ENCODE peak calls at places on chromosomes 5 and 9, in six cellular contexts. H, O, I, V, T and L are unnamed samples.

GRCh38 chr5:128208436-128208835 is 124.9 kb downstream of the SLC12A2 start:
- DNase-seq in H (no peak), O (no peak), I (no peak), V (no peak), T (no peak), L (no peak)

GRCh38 chr5:35134278-35135030 is 86.7 kb upstream of the AGXT2 start:
- DNase-seq in H (no peak), O (no peak), I (no peak), V (no peak), T (no peak), L (no peak)

GRCh38 chr9:20236676-20237075 is 385.6 kb downstream of the MLLT3 start:
- DNase-seq in H (no peak), O (no peak), I (peak), V (no peak), T (peak), L (peak)

GRCh38 chr9:89893886-89894285 is 289.1 kb downstream of the GADD45G start:
- DNase-seq in H (no peak), O (no peak), I (no peak), V (no peak), T (peak), L (no peak)

GRCh38 chr9:120441446-120442279 is 138.3 kb downstream of the CDK5RAP2 start:
- DNase-seq in H (peak), O (peak), I (peak), V (no peak), T (no peak), L (no peak)

GRCh38 chr9:114112778-114113585 is 13.9 kb upstream of the KIF12 start:
- DNase-seq in H (peak), O (peak), I (peak), V (no peak), T (peak), L (no peak)

GRCh38 chr9:129060991-129061390 is 19.9 kb upstream of the DOLPP1 start:
- DNase-seq in H (no peak), O (no peak), I (no peak), V (no peak), T (no peak), L (no peak)

GRCh38 chr5:90227688-90228087 is 181.9 kb downstream of the CETN3 start:
- DNase-seq in H (no peak), O (no peak), I (no peak), V (no peak), T (no peak), L (no peak)

GRCh38 chr9:93305497-93306020 is 121.6 kb downstream of the WNK2 start:
- DNase-seq in H (no peak), O (no peak), I (no peak), V (no peak), T (no peak), L (no peak)

GRCh38 chr9:132609184-132609583 is 26.8 kb downstream of the BARHL1 start:
- DNase-seq in H (no peak), O (no peak), I (no peak), V (no peak), T (no peak), L (no peak)